ENCODE peak calls at places on chromosomes 11 and 22, in ten cellular contexts. F, G, J, M, Q, B, O, C, A and K are unnamed samples.
A peak's percentile ranks its signal among the peaks of the same experiment; 100 is the strongest.

GRCh38 chr11:73240190-73240781 is 22.2 kb downstream of the P2RY2 start:
- DNase-seq in F (no peak), G (no peak), J (no peak), M (peak; percentile 72), Q (peak; percentile 91), B (peak; percentile 60), O (peak; percentile 22), C (no peak), A (peak; percentile 70), K (no peak)

GRCh38 chr11:45664376-45665205 is 831 bp downstream of the CHST1 start:
- DNase-seq in F (no peak), G (no peak), J (no peak), M (no peak), Q (no peak), B (no peak), O (peak; percentile 36), C (no peak), A (peak; percentile 64), K (no peak)

GRCh38 chr11:71340076-71340606 is 87.8 kb upstream of the SHANK2 start:
- DNase-seq in F (no peak), G (no peak), J (no peak), M (no peak), Q (no peak), B (no peak), O (no peak), C (peak; percentile 22), A (no peak), K (peak; percentile 9)

GRCh38 chr11:130802567-130802966 is 113.7 kb downstream of the SNX19 start:
- DNase-seq in F (no peak), G (no peak), J (no peak), M (no peak), Q (no peak), B (no peak), O (no peak), C (no peak), A (no peak), K (no peak)

GRCh38 chr11:117551761-117552343 is 224.2 kb downstream of the CEP164 start:
- DNase-seq in F (no peak), G (no peak), J (no peak), M (no peak), Q (no peak), B (no peak), O (no peak), C (no peak), A (no peak), K (no peak)

GRCh38 chr22:42329504-42329903 is 59.1 kb upstream of the TCF20 start:
- DNase-seq in F (no peak), G (no peak), J (no peak), M (no peak), Q (no peak), B (no peak), O (no peak), C (no peak), A (no peak), K (no peak)

GRCh38 chr11:19635332-19635731 is 77.3 kb upstream of the NAV2 start:
- DNase-seq in F (no peak), G (no peak), J (no peak), M (no peak), Q (no peak), B (no peak), O (no peak), C (no peak), A (no peak), K (no peak)

GRCh38 chr11:8066911-8067455 is 14.0 kb upstream of the TUB start:
- DNase-seq in F (no peak), G (no peak), J (no peak), M (no peak), Q (no peak), B (no peak), O (no peak), C (no peak), A (no peak), K (peak; percentile 20)

GRCh38 chr22:42884616-42885375 is 27.7 kb upstream of the ARFGAP3 start:
- DNase-seq in F (no peak), G (no peak), J (no peak), M (no peak), Q (no peak), B (no peak), O (no peak), C (no peak), A (no peak), K (no peak)

GRCh38 chr11:134207538-134208239 is 16.1 kb downstream of the NCAPD3 start:
- DNase-seq in F (no peak), G (peak; percentile 25), J (peak; percentile 47), M (no peak), Q (peak; percentile 18), B (peak; percentile 48), O (no peak), C (peak; percentile 67), A (no peak), K (peak; percentile 57)

GRCh38 chr11:64607381-64608259 is 16.6 kb downstream of the SLC22A12 start:
- DNase-seq in F (no peak), G (no peak), J (no peak), M (peak; percentile 5), Q (no peak), B (no peak), O (peak; percentile 55), C (peak; percentile 64), A (no peak), K (no peak)

GRCh38 chr11:69085490-69086095 is 36.9 kb downstream of the TPCN2 start:
- DNase-seq in F (no peak), G (no peak), J (no peak), M (no peak), Q (no peak), B (no peak), O (no peak), C (no peak), A (no peak), K (no peak)

GRCh38 chr11:69081180-69081579 is 32.4 kb downstream of the TPCN2 start:
- DNase-seq in F (no peak), G (no peak), J (no peak), M (no peak), Q (no peak), B (no peak), O (no peak), C (no peak), A (no peak), K (no peak)

GRCh38 chr11:69084371-69084770 is 35.6 kb downstream of the TPCN2 start:
- DNase-seq in F (no peak), G (no peak), J (no peak), M (no peak), Q (no peak), B (no peak), O (no peak), C (no peak), A (no peak), K (no peak)

GRCh38 chr11:69086152-69086551 is 37.4 kb downstream of the TPCN2 start:
- DNase-seq in F (no peak), G (no peak), J (peak; percentile 29), M (no peak), Q (no peak), B (no peak), O (no peak), C (peak; percentile 53), A (peak; percentile 93), K (no peak)

GRCh38 chr11:69083531-69084247 is 35.0 kb downstream of the TPCN2 start:
- DNase-seq in F (no peak), G (no peak), J (no peak), M (no peak), Q (no peak), B (no peak), O (no peak), C (no peak), A (no peak), K (no peak)
- TF ChIP-seq POLR2A in F (no peak), G (no peak), J (no peak), M (no peak), Q (no peak), B (no peak), O (no peak), C (no peak), A (no peak), K (no peak)

GRCh38 chr11:1916132-1916985 is 3.1 kb upstream of the TNNT3 start:
- DNase-seq in F (peak; percentile 64), G (no peak), J (no peak), M (no peak), Q (no peak), B (peak; percentile 55), O (no peak), C (no peak), A (no peak), K (no peak)
- TF ChIP-seq POLR2A in F (peak; percentile 32), G (no peak), J (no peak), M (no peak), Q (no peak), B (peak; percentile 18), O (no peak), C (no peak), A (no peak), K (no peak)

GRCh38 chr22:36409067-36409466 is 21.3 kb upstream of the MYH9 start:
- DNase-seq in F (no peak), G (no peak), J (no peak), M (no peak), Q (no peak), B (no peak), O (no peak), C (no peak), A (no peak), K (no peak)

GRCh38 chr22:36406721-36407120 is 19.0 kb upstream of the MYH9 start:
- DNase-seq in F (no peak), G (no peak), J (no peak), M (no peak), Q (no peak), B (no peak), O (no peak), C (no peak), A (no peak), K (no peak)

GRCh38 chr22:36411589-36412258 is 24.0 kb upstream of the MYH9 start:
- DNase-seq in F (no peak), G (no peak), J (peak; percentile 70), M (no peak), Q (no peak), B (no peak), O (peak; percentile 41), C (no peak), A (no peak), K (no peak)

GRCh38 chr22:36413022-36413770 is 25.4 kb upstream of the MYH9 start:
- DNase-seq in F (no peak), G (no peak), J (no peak), M (peak; percentile 36), Q (no peak), B (peak; percentile 85), O (no peak), C (no peak), A (no peak), K (no peak)

GRCh38 chr22:36409911-36410756 is 22.4 kb upstream of the MYH9 start:
- DNase-seq in F (peak; percentile 68), G (no peak), J (peak; percentile 96), M (no peak), Q (peak; percentile 74), B (peak; percentile 96), O (peak; percentile 90), C (peak; percentile 98), A (peak; percentile 78), K (peak; percentile 98)
- TF ChIP-seq POLR2A in F (no peak), G (no peak), J (peak; percentile 86), M (no peak), Q (peak; percentile 43), B (peak; percentile 85), O (peak; percentile 29), C (no peak), A (peak; percentile 57), K (peak; percentile 73)

DNA sequence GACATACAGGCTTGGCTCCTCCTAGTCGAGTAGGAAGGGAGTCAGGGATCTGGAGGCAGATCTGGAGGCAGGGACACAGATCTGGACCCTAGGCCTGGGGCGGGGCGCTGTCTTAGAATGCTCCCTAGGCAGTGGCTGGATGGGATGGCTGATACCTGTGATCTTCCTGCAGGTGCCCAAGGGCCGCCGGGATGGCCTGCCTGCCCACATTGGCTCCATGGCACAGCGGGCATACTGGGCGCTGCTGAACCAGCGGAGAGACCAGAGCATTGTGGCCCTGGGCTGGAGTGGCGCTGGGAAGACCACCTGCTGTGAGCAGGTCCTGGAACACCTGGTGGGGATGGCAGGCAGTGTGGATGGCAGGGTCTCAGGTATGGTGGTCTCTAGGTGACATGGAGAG is 35.4 kb downstream of the MYO18B start:
- DNase-seq in F (no peak), G (no peak), J (no peak), M (no peak), Q (no peak), B (no peak), O (no peak), C (no peak), A (no peak), K (no peak)
- TF ChIP-seq POLR2A in F (no peak), G (no peak), J (no peak), M (no peak), Q (no peak), B (no peak), O (no peak), C (no peak), A (no peak), K (no peak)